ENCODE peak calls at places on chromosomes 16 and 17, in nine cellular contexts. One of them, this sample, is unnamed. For H3K36me3, the result is how much of the 10 kb centered on the place peaks cover.

GRCh38 chr17:55411463-55411855 is 10.2 kb downstream of the MMD start:
- DNase-seq in mucosa of descending colon: no peak
- DNase-seq in hepatocyte: no peak
- DNase-seq in ascending aorta: no peak
- DNase-seq in neuronal stem cell: no peak
- DNase-seq in psoas muscle: no peak
- DNase-seq in breast epithelium: no peak
- DNase-seq in mesendoderm: no peak
- DNase-seq in HCT116: no peak
- DNase-seq in this sample: peak

GRCh38 chr17:9192010-9192409 is 170.7 kb downstream of the NTN1 start:
- DNase-seq in mesendoderm: no peak
- DNase-seq in breast epithelium: no peak
- DNase-seq in mucosa of descending colon: no peak
- DNase-seq in HCT116: no peak
- DNase-seq in neuronal stem cell: no peak
- DNase-seq in ascending aorta: no peak
- DNase-seq in hepatocyte: no peak
- DNase-seq in psoas muscle: no peak
- DNase-seq in this sample: no peak

GRCh38 chr16:30068750-30069574 is 3.4 kb downstream of the ALDOA start:
- DNase-seq in hepatocyte: no peak
- DNase-seq in mucosa of descending colon: peak
- DNase-seq in ascending aorta: no peak
- DNase-seq in breast epithelium: no peak
- DNase-seq in HCT116: no peak
- DNase-seq in psoas muscle: peak
- DNase-seq in neuronal stem cell: no peak
- DNase-seq in mesendoderm: peak
- DNase-seq in this sample: peak

GRCh38 chr16:76194621-76195015 is 82.6 kb upstream of the CNTNAP4 start:
- DNase-seq in ascending aorta: no peak
- DNase-seq in hepatocyte: peak
- DNase-seq in HCT116: no peak
- DNase-seq in breast epithelium: no peak
- DNase-seq in psoas muscle: no peak
- DNase-seq in mucosa of descending colon: no peak
- DNase-seq in mesendoderm: peak
- DNase-seq in neuronal stem cell: no peak
- DNase-seq in this sample: no peak

GRCh38 chr17:28381141-28381825 is 9.8 kb downstream of the SARM1 start:
- DNase-seq in psoas muscle: peak
- DNase-seq in hepatocyte: peak
- DNase-seq in ascending aorta: no peak
- DNase-seq in mesendoderm: peak
- DNase-seq in mucosa of descending colon: peak
- DNase-seq in breast epithelium: no peak
- DNase-seq in neuronal stem cell: no peak
- DNase-seq in HCT116: no peak
- DNase-seq in this sample: no peak

GRCh38 chr17:9004132-9004960 is 17.0 kb upstream of the NTN1 start:
- DNase-seq in hepatocyte: peak
- DNase-seq in psoas muscle: no peak
- DNase-seq in ascending aorta: no peak
- DNase-seq in mesendoderm: no peak
- DNase-seq in HCT116: no peak
- DNase-seq in neuronal stem cell: no peak
- DNase-seq in mucosa of descending colon: no peak
- DNase-seq in breast epithelium: no peak
- DNase-seq in this sample: no peak

GRCh38 chr16:74107795-74108610 is 188.6 kb upstream of the PSMD7 start:
- DNase-seq in hepatocyte: peak
- DNase-seq in mesendoderm: peak
- DNase-seq in ascending aorta: no peak
- DNase-seq in neuronal stem cell: peak
- DNase-seq in HCT116: peak
- DNase-seq in breast epithelium: no peak
- DNase-seq in mucosa of descending colon: peak
- DNase-seq in psoas muscle: no peak
- DNase-seq in this sample: peak

GRCh38 chr17:82876149-82876548 is 36.3 kb upstream of the ZNF750 start:
- DNase-seq in hepatocyte: peak
- DNase-seq in HCT116: no peak
- DNase-seq in ascending aorta: no peak
- DNase-seq in mesendoderm: peak
- DNase-seq in neuronal stem cell: no peak
- DNase-seq in breast epithelium: peak
- DNase-seq in psoas muscle: peak
- DNase-seq in mucosa of descending colon: no peak
- DNase-seq in this sample: no peak

GRCh38 chr16:75616541-75617010 is 6.5 kb downstream of the ADAT1 start:
- DNase-seq in psoas muscle: no peak
- DNase-seq in breast epithelium: no peak
- DNase-seq in hepatocyte: no peak
- DNase-seq in mesendoderm: no peak
- DNase-seq in neuronal stem cell: no peak
- DNase-seq in mucosa of descending colon: no peak
- DNase-seq in HCT116: no peak
- DNase-seq in ascending aorta: no peak
- DNase-seq in this sample: no peak

GRCh38 chr16:81796585-81797346 is 17.7 kb downstream of the PLCG2 start:
- DNase-seq in neuronal stem cell: no peak
- DNase-seq in hepatocyte: no peak
- DNase-seq in HCT116: no peak
- DNase-seq in mesendoderm: no peak
- DNase-seq in ascending aorta: no peak
- DNase-seq in breast epithelium: peak
- DNase-seq in psoas muscle: no peak
- DNase-seq in mucosa of descending colon: no peak
- DNase-seq in this sample: no peak

GRCh38 chr17:66686601-66687000 is 148.3 kb upstream of the CACNG5 start:
- DNase-seq in mucosa of descending colon: no peak
- DNase-seq in psoas muscle: no peak
- DNase-seq in breast epithelium: no peak
- DNase-seq in hepatocyte: no peak
- DNase-seq in mesendoderm: no peak
- DNase-seq in ascending aorta: no peak
- DNase-seq in HCT116: no peak
- DNase-seq in neuronal stem cell: no peak
- DNase-seq in this sample: no peak

GRCh38 chr17:72566671-72567484 is 446.1 kb downstream of the SOX9 start:
- DNase-seq in psoas muscle: no peak
- DNase-seq in ascending aorta: no peak
- DNase-seq in hepatocyte: no peak
- DNase-seq in mesendoderm: no peak
- DNase-seq in mucosa of descending colon: no peak
- DNase-seq in breast epithelium: no peak
- DNase-seq in HCT116: no peak
- DNase-seq in neuronal stem cell: no peak
- DNase-seq in this sample: no peak

GRCh38 chr17:50057521-50057991 is 1.6 kb downstream of the ITGA3 start:
- DNase-seq in mucosa of descending colon: peak
- DNase-seq in ascending aorta: no peak
- DNase-seq in hepatocyte: peak
- DNase-seq in breast epithelium: no peak
- DNase-seq in HCT116: no peak
- DNase-seq in neuronal stem cell: no peak
- DNase-seq in psoas muscle: no peak
- DNase-seq in mesendoderm: no peak
- DNase-seq in this sample: no peak

GRCh38 chr17:12536472-12536871 is 129.2 kb upstream of the MYOCD start:
- DNase-seq in HCT116: no peak
- DNase-seq in mucosa of descending colon: no peak
- DNase-seq in hepatocyte: no peak
- DNase-seq in psoas muscle: no peak
- DNase-seq in ascending aorta: no peak
- DNase-seq in breast epithelium: no peak
- DNase-seq in mesendoderm: no peak
- DNase-seq in neuronal stem cell: no peak
- DNase-seq in this sample: no peak

GRCh38 chr17:66525338-66525737 is 222.9 kb downstream of the PRKCA start:
- DNase-seq in psoas muscle: no peak
- DNase-seq in hepatocyte: no peak
- DNase-seq in mesendoderm: no peak
- DNase-seq in breast epithelium: no peak
- DNase-seq in ascending aorta: no peak
- DNase-seq in neuronal stem cell: no peak
- DNase-seq in HCT116: no peak
- DNase-seq in mucosa of descending colon: no peak
- DNase-seq in this sample: no peak

GRCh38 chr17:73089918-73090317 is 2.6 kb downstream of the SLC39A11 start:
- DNase-seq in ascending aorta: no peak
- DNase-seq in breast epithelium: no peak
- DNase-seq in mesendoderm: no peak
- DNase-seq in psoas muscle: no peak
- DNase-seq in mucosa of descending colon: no peak
- DNase-seq in neuronal stem cell: no peak
- DNase-seq in HCT116: no peak
- DNase-seq in hepatocyte: no peak
- DNase-seq in this sample: no peak

GRCh38 chr16:48086422-48086821 is 69.4 kb downstream of the ABCC12 start:
- DNase-seq in hepatocyte: no peak
- DNase-seq in neuronal stem cell: no peak
- DNase-seq in psoas muscle: no peak
- DNase-seq in HCT116: no peak
- DNase-seq in ascending aorta: no peak
- DNase-seq in mesendoderm: no peak
- DNase-seq in mucosa of descending colon: no peak
- DNase-seq in breast epithelium: no peak
- DNase-seq in this sample: no peak

GRCh38 chr16:48087639-48088038 is 68.2 kb downstream of the ABCC12 start:
- DNase-seq in hepatocyte: no peak
- DNase-seq in mesendoderm: no peak
- DNase-seq in HCT116: no peak
- DNase-seq in breast epithelium: no peak
- DNase-seq in ascending aorta: no peak
- DNase-seq in psoas muscle: no peak
- DNase-seq in mucosa of descending colon: no peak
- DNase-seq in neuronal stem cell: no peak
- DNase-seq in this sample: no peak

GRCh38 chr16:48091077-48091476 is 64.7 kb downstream of the ABCC12 start:
- DNase-seq in HCT116: no peak
- DNase-seq in hepatocyte: no peak
- DNase-seq in psoas muscle: no peak
- DNase-seq in ascending aorta: no peak
- DNase-seq in mesendoderm: no peak
- DNase-seq in breast epithelium: no peak
- DNase-seq in neuronal stem cell: no peak
- DNase-seq in mucosa of descending colon: no peak
- DNase-seq in this sample: no peak

GRCh38 chr16:48089053-48089792 is 66.6 kb downstream of the ABCC12 start:
- DNase-seq in psoas muscle: no peak
- DNase-seq in breast epithelium: no peak
- DNase-seq in mucosa of descending colon: no peak
- DNase-seq in ascending aorta: no peak
- DNase-seq in mesendoderm: no peak
- DNase-seq in neuronal stem cell: no peak
- DNase-seq in hepatocyte: no peak
- DNase-seq in HCT116: no peak
- DNase-seq in this sample: no peak
- H3K36me3 ChIP-seq in psoas muscle: under half
- H3K36me3 ChIP-seq in breast epithelium: under half
- H3K36me3 ChIP-seq in mucosa of descending colon: under half
- H3K36me3 ChIP-seq in ascending aorta: under half
- H3K36me3 ChIP-seq in mesendoderm: under half
- H3K36me3 ChIP-seq in neuronal stem cell: under half
- H3K36me3 ChIP-seq in hepatocyte: under half
- H3K36me3 ChIP-seq in HCT116: under half
- H3K36me3 ChIP-seq in this sample: under half

GRCh38 chr17:63835167-63835720 is 7.2 kb downstream of the SMARCD2 start:
- DNase-seq in mucosa of descending colon: no peak
- DNase-seq in HCT116: no peak
- DNase-seq in mesendoderm: no peak
- DNase-seq in breast epithelium: no peak
- DNase-seq in psoas muscle: no peak
- DNase-seq in neuronal stem cell: no peak
- DNase-seq in ascending aorta: no peak
- DNase-seq in hepatocyte: no peak
- DNase-seq in this sample: no peak
- H3K36me3 ChIP-seq in mucosa of descending colon: under half
- H3K36me3 ChIP-seq in HCT116: half or more
- H3K36me3 ChIP-seq in mesendoderm: under half
- H3K36me3 ChIP-seq in breast epithelium: under half
- H3K36me3 ChIP-seq in psoas muscle: half or more
- H3K36me3 ChIP-seq in neuronal stem cell: half or more
- H3K36me3 ChIP-seq in ascending aorta: half or more
- H3K36me3 ChIP-seq in hepatocyte: under half
- H3K36me3 ChIP-seq in this sample: half or more

DNA sequence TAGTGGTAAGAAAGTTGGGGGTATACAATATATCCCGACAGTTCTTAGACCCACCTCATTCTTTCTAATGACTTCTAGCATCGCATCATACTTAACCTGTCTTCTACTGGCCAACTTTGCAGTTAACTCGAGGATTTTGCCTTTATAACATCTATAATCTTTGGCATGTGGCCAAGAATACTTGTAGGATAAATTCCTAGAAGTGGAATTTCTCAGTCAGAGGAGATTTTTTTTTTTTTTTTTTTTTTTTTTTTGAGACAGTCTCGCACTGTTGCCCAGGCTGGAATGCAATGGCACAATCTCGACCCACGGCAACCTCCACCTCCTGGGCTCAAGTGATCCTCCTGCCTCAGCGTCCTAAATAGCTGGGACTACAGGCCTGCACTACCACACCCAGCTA is 253.5 kb downstream of the MRTFB start:
- DNase-seq in psoas muscle: no peak
- DNase-seq in ascending aorta: no peak
- DNase-seq in hepatocyte: peak
- DNase-seq in HCT116: no peak
- DNase-seq in breast epithelium: no peak
- DNase-seq in neuronal stem cell: no peak
- DNase-seq in mesendoderm: no peak
- DNase-seq in mucosa of descending colon: no peak
- DNase-seq in this sample: no peak
- H3K36me3 ChIP-seq in psoas muscle: under half
- H3K36me3 ChIP-seq in ascending aorta: under half
- H3K36me3 ChIP-seq in hepatocyte: under half
- H3K36me3 ChIP-seq in HCT116: under half
- H3K36me3 ChIP-seq in breast epithelium: under half
- H3K36me3 ChIP-seq in neuronal stem cell: under half
- H3K36me3 ChIP-seq in mesendoderm: under half
- H3K36me3 ChIP-seq in mucosa of descending colon: under half
- H3K36me3 ChIP-seq in this sample: under half

DNA sequence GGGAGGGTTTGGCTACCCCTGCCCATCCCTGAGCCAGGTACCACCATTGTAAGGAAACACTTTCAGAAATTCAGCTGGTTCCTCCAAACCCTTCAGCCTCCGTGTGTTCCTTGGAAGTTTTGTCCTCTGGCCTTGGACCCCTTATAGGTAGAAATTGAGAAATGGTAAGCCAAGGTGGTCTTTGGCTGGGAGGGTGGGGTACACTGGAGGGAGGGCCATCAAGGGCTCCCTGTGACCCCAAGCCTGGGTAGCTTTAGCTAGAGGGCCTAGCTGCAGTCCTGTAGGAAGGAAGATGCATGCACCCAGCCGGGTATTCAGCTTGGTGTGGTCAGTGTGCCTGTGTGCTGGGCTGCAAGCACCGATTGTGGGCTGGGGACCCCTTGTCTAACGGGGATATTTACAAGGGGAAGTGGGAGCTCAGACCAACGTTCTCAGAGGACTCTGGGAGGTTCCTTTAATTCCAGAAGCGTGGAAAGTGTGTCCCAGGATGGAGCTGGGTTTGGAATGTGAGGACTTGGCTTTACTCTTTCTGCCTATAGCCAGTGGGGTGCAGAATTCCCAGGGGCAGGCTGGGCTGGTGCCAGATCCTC is 6.8 kb downstream of the NAT9 start:
- DNase-seq in mucosa of descending colon: no peak
- DNase-seq in neuronal stem cell: no peak
- DNase-seq in HCT116: no peak
- DNase-seq in mesendoderm: no peak
- DNase-seq in ascending aorta: no peak
- DNase-seq in psoas muscle: no peak
- DNase-seq in breast epithelium: no peak
- DNase-seq in hepatocyte: no peak
- DNase-seq in this sample: no peak
- H3K36me3 ChIP-seq in mucosa of descending colon: under half
- H3K36me3 ChIP-seq in neuronal stem cell: half or more
- H3K36me3 ChIP-seq in HCT116: under half
- H3K36me3 ChIP-seq in mesendoderm: under half
- H3K36me3 ChIP-seq in ascending aorta: under half
- H3K36me3 ChIP-seq in psoas muscle: under half
- H3K36me3 ChIP-seq in breast epithelium: under half
- H3K36me3 ChIP-seq in hepatocyte: under half
- H3K36me3 ChIP-seq in this sample: under half

This sample was measured in BE2C.